ENCODE peak calls at places on chromosomes 16 and 17, in nine cellular contexts. J is HCT116, Y is IMR-90, F is neural progenitor cell, T is trophoblast cell, L is kidney, A is GM23248, O is mammary epithelial cell, W is PC-3. U is an unnamed sample.

GRCh38 chr16:3099732-3100499 is 822 bp upstream of the ZSCAN10 start:
- DNase-seq in J (peak; percentile 81), Y (peak; percentile 78), F (peak; percentile 98), T (peak; percentile 94), L (peak; percentile 95), A (peak; percentile 98), O (peak; percentile 83), W (peak; percentile 82), U (peak; percentile 95)

GRCh38 chr17:38886643-38887010 is 16.8 kb downstream of the LASP1 start:
- DNase-seq in J (no peak), Y (no peak), F (no peak), T (no peak), L (no peak), A (no peak), O (no peak), W (no peak), U (no peak)

GRCh38 chr16:85534536-85535351 is 78.4 kb upstream of the GSE1 start:
- DNase-seq in J (no peak), Y (no peak), F (no peak), T (no peak), L (peak; percentile 71), A (no peak), O (no peak), W (no peak), U (no peak)

GRCh38 chr17:12979826-12980500 is 37.9 kb downstream of the ELAC2 start:
- DNase-seq in J (no peak), Y (peak; percentile 48), F (no peak), T (peak; percentile 20), L (no peak), A (peak; percentile 69), O (no peak), W (no peak), U (no peak)

GRCh38 chr17:69723741-69724140 is 309.2 kb downstream of the MAP2K6 start:
- DNase-seq in J (no peak), Y (no peak), F (peak; percentile 7), T (no peak), L (no peak), A (no peak), O (peak; percentile 19), W (peak; percentile 50), U (no peak)

GRCh38 chr17:57600092-57600491 is 145.0 kb downstream of the CCDC182 start:
- DNase-seq in J (no peak), Y (no peak), F (no peak), T (no peak), L (no peak), A (no peak), O (no peak), W (no peak), U (no peak)

GRCh38 chr16:86221085-86221484 is 289.2 kb upstream of the FOXF1 start:
- DNase-seq in J (no peak), Y (peak; percentile 98), F (no peak), T (no peak), L (peak; percentile 37), A (no peak), O (no peak), W (no peak), U (peak; percentile 4)

GRCh38 chr17:68349157-68349556 is 57.9 kb downstream of the ARSG start:
- DNase-seq in J (no peak), Y (no peak), F (no peak), T (no peak), L (no peak), A (no peak), O (no peak), W (no peak), U (no peak)

GRCh38 chr17:77459018-77459755 is 318.4 kb downstream of the SEC14L1 start:
- DNase-seq in J (no peak), Y (no peak), F (no peak), T (no peak), L (no peak), A (no peak), O (no peak), W (no peak), U (no peak)

GRCh38 chr17:48160177-48160967 is 52.8 kb downstream of the SNX11 start:
- DNase-seq in J (no peak), Y (no peak), F (no peak), T (no peak), L (no peak), A (no peak), O (no peak), W (no peak), U (no peak)

GRCh38 chr17:7022791-7023571 is at the start of gene BCL6B:
- DNase-seq in J (no peak), Y (no peak), F (peak; percentile 68), T (no peak), L (no peak), A (no peak), O (no peak), W (no peak), U (no peak)

GRCh38 chr17:81821603-81822311 is 11.3 kb downstream of the MCRIP1 start:
- DNase-seq in J (peak; percentile 40), Y (peak; percentile 29), F (no peak), T (peak; percentile 89), L (peak; percentile 94), A (peak; percentile 84), O (peak; percentile 54), W (peak; percentile 69), U (no peak)

GRCh38 chr16:11168386-11169065 is 87.5 kb downstream of the SOCS1 start:
- DNase-seq in J (no peak), Y (peak; percentile 29), F (no peak), T (no peak), L (no peak), A (peak; percentile 12), O (no peak), W (no peak), U (no peak)

GRCh38 chr17:7019839-7020519 is 2.9 kb upstream of the BCL6B start:
- DNase-seq in J (no peak), Y (peak; percentile 23), F (peak; percentile 69), T (peak; percentile 62), L (peak; percentile 80), A (peak; percentile 70), O (no peak), W (peak; percentile 51), U (peak; percentile 53)

GRCh38 chr16:52603015-52603414 is 56.1 kb upstream of the TOX3 start:
- DNase-seq in J (no peak), Y (no peak), F (no peak), T (no peak), L (no peak), A (no peak), O (no peak), W (no peak), U (no peak)

GRCh38 chr17:32525116-32525515 is 38.3 kb downstream of the CDK5R1 start:
- DNase-seq in J (no peak), Y (peak; percentile 57), F (no peak), T (peak; percentile 10), L (no peak), A (peak; percentile 47), O (no peak), W (no peak), U (peak; percentile 18)

GRCh38 chr16:64629622-64630021 is 492.2 kb downstream of the CDH11 start:
- DNase-seq in J (no peak), Y (no peak), F (no peak), T (no peak), L (no peak), A (peak; percentile 51), O (no peak), W (peak; percentile 6), U (no peak)

DNA sequence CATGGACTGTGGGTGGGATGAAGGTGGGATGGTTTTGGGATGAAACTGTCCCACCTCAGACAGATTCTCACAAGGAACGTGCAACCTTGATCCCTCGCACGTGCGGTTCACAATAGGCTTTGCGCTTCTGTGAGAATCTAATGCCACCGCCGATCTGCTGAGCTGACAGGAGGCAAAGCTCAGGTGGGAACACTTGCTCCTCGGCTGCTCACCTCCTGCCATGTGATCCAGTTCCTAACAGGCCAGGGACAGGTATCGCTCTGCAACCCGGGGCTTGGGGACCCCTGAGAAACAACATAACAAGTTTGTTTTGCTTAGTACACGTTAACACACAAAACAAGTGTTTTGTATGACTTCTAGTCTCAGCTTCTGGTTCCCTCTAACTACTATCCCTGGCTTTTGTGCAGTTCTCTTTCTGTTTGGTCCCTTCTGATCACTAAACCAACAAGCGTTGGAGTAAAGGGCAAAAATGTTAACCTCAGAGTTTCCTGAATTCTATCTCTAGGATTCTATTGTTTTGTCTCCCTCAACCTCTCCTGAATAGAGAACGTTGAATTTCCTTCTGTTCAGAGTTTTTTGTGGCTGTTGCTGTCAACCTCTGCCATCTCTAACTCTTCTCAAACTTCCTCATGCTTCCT is 7.8 kb upstream of the KRTAP3-1 start:
- DNase-seq in J (no peak), Y (no peak), F (no peak), T (no peak), L (no peak), A (no peak), O (no peak), W (no peak), U (no peak)
- H3K9ac ChIP-seq in J (no peak overlapping the region), Y (no peak overlapping the region), F (no peak overlapping the region), T (no peak overlapping the region), L (no peak overlapping the region), A (no peak overlapping the region), O (no peak overlapping the region), W (no peak overlapping the region), U (no peak overlapping the region)

DNA sequence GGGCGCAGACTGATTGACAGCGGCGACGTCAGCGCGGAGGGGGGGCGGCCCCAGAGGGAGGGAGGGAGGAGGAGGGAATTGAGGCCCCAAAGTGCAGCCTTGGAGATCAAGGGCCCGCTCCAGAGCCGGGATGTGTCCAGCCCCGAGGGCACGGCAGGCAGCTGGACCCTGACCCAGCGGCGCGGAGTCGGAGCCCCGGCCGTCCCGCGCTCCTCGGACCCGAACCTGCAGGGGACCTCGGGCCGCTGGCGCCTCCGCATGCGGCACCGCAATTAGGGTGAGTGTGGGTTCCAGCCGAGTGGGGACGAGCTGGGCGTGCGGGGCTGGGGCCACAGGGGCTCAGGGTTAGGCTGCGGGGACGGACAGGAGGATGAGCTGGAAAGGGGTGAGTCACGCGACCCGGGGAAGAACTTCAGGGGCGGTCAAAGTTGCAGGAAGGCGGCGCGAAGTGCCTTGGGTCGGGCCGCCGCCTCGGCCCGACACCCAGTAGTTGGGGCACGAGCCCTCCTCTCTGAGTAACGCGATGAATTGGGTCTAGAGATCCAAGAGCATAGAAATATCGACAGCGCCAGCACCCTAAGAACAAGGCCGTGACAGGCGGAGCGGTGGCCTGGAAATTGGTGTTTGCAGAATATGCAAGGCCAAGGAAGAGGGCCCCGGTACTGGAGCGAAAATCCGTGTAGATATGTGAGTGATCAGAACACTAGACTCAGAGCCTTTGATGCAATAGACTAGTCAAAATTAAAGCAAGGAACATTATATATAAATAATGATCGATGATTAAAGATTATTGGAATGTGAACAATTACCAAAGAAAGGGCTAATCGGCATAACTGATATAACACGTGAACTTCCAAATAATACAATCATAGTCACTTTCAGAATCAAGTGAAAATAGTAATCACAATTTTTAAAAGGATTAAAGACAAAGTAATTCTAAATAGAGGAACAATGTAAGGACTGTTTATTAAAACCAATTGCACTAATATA is at the start of gene TBX4:
- DNase-seq in J (no peak), Y (no peak), F (peak; percentile 65), T (peak; percentile 15), L (no peak), A (no peak), O (no peak), W (no peak), U (peak; percentile 14)
- H3K4me3 ChIP-seq in J (no peak within 1 kb of the TSS), Y (no peak within 1 kb of the TSS), F (peak within 1 kb of the TSS; percentile 45), T (peak within 1 kb of the TSS; percentile 2), L (no peak within 1 kb of the TSS), A (peak within 1 kb of the TSS; percentile 19), O (no peak within 1 kb of the TSS), W (no peak within 1 kb of the TSS), U (peak within 1 kb of the TSS; percentile 58)

GRCh38 chr17:40541060-40541872 is 24.0 kb downstream of the CCR7 start:
- DNase-seq in J (no peak), Y (no peak), F (no peak), T (no peak), L (peak; percentile 64), A (no peak), O (no peak), W (no peak), U (no peak)
- H3K9ac ChIP-seq in J (no peak overlapping the region), Y (peak overlapping the region; percentile 68), F (no peak overlapping the region), T (no peak overlapping the region), L (peak overlapping the region; percentile 56), A (peak overlapping the region; percentile 81), O (no peak overlapping the region), W (no peak overlapping the region), U (peak overlapping the region; percentile 87)

GRCh38 chr17:75012320-75013076 is at the start of gene MRPL58:
- DNase-seq in J (peak; percentile 84), Y (peak; percentile 83), F (peak; percentile 95), T (peak; percentile 86), L (peak; percentile 94), A (peak; percentile 95), O (peak; percentile 79), W (peak; percentile 91), U (peak; percentile 96)
- H3K4me3 ChIP-seq in J (peak within 1 kb of the TSS; percentile 95), Y (peak within 1 kb of the TSS; percentile 84), F (peak within 1 kb of the TSS; percentile 78), T (peak within 1 kb of the TSS; percentile 86), L (peak within 1 kb of the TSS; percentile 87), A (peak within 1 kb of the TSS; percentile 82), O (peak within 1 kb of the TSS; percentile 75), W (peak within 1 kb of the TSS; percentile 87), U (peak within 1 kb of the TSS; percentile 91)

U was measured in adipocyte.